ENCODE peak calls at places on chromosomes 13 and 19, in four cellular contexts. R, U, I and Q are unnamed samples.

GRCh38 chr13:27280009-27280646 is 9.5 kb downstream of the RASL11A start:
- DNase-seq in R (no peak), U (no peak), I (no peak), Q (no peak)

GRCh38 chr13:82681535-82681934 is 1200.7 kb downstream of the SLITRK1 start:
- DNase-seq in R (no peak), U (no peak), I (no peak), Q (no peak)

GRCh38 chr19:55112246-55112780 is 5.1 kb downstream of the PPP1R12C start:
- DNase-seq in R (no peak), U (no peak), I (no peak), Q (no peak)

GRCh38 chr19:10158485-10158884 is 36.3 kb downstream of the DNMT1 start:
- DNase-seq in R (no peak), U (no peak), I (no peak), Q (no peak)

GRCh38 chr13:30147380-30147779 is 160.0 kb downstream of the KATNAL1 start:
- DNase-seq in R (no peak), U (no peak), I (no peak), Q (no peak)

GRCh38 chr19:28291874-28292273 is 921.1 kb downstream of the UQCRFS1 start:
- DNase-seq in R (no peak), U (no peak), I (no peak), Q (no peak)

GRCh38 chr19:2867025-2867991 is at the start of gene ZNF556:
- DNase-seq in R (no peak), U (no peak), I (no peak), Q (peak; percentile 83)

GRCh38 chr13:77430377-77430951 is 103.6 kb upstream of the MYCBP2 start:
- DNase-seq in R (no peak), U (no peak), I (peak; percentile 84), Q (no peak)

GRCh38 chr13:32445461-32445860 is 17.5 kb upstream of the N4BP2L1 start:
- DNase-seq in R (no peak), U (no peak), I (no peak), Q (no peak)

GRCh38 chr19:34365463-34366401 is 736 bp downstream of the GPI start:
- DNase-seq in R (peak; percentile 40), U (peak; percentile 32), I (no peak), Q (peak; percentile 64)

GRCh38 chr19:34363094-34363493 is 1.9 kb upstream of the GPI start:
- DNase-seq in R (no peak), U (no peak), I (no peak), Q (peak; percentile 66)

GRCh38 chr19:34364462-34364829 is 550 bp upstream of the GPI start:
- DNase-seq in R (no peak), U (no peak), I (no peak), Q (no peak)

GRCh38 chr19:34363930-34364329 is 1.1 kb upstream of the GPI start:
- DNase-seq in R (no peak), U (no peak), I (no peak), Q (no peak)

DNA sequence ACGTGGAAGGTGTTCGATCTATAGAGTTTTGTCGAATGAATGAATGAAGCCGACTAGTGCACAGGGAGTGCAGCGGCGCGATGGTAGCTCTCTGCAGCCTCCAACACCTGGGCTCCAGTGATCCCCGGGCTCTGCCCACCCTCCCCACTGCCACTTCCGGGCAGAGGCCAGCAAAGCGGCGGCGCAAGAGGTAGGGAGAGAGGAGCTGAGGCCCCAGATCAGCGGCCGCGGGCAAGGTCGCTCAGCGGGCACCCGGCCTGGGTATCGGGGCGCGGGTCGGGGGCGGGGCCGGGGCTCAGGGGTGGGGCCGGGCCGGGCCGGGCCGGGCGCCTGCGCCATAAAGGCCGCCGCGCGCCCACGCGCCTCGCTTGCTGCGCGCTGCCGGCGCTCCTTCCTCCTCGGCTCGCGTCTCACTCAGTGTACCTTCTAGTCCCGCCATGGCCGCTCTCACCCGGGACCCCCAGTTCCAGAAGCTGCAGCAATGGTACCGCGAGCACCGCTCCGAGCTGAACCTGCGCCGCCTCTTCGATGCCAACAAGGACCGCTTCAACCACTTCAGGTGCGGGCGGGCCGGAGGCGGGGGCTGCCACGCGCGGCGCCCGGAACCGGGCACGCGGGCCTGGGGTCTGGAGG is at the start of gene GPI:
- DNase-seq in R (peak; percentile 28), U (peak; percentile 24), I (no peak), Q (peak; percentile 78)
- TF ChIP-seq FOS in R (no peak), U (no peak), I (no peak), Q (no peak)

GRCh38 chr13:46759861-46760260 is 37.1 kb downstream of the ESD start:
- DNase-seq in R (no peak), U (no peak), I (no peak), Q (no peak)
- TF ChIP-seq FOS in R (no peak), U (no peak), I (no peak), Q (no peak)

DNA sequence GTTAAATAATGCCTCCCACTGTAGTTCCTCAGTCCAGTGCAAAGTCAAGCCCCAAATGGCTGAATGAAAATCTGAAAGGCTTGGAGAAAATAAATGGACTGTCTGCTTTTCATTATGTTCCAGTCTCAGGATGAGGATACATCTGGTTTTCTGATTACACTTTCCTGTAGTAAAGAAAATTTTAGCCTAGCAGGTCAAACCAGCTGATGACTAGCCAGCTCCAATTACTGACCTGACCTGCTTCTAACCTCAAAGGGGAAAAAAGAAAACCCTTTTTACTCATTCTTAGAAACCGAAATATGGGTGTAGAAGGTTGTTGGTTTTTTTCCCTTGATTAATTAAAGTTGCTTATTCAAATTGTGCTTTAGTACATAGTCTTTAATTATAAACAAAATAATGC is 418.4 kb downstream of the EFNB2 start:
- DNase-seq in R (peak; percentile 93), U (peak; percentile 77), I (no peak), Q (no peak)
- TF ChIP-seq FOS in R (peak; percentile 51), U (peak; percentile 5), I (no peak), Q (no peak)

GRCh38 chr19:16316506-16316882 is 8.1 kb upstream of the KLF2 start:
- DNase-seq in R (peak; percentile 97), U (no peak), I (no peak), Q (no peak)
- TF ChIP-seq FOS in R (no peak), U (no peak), I (no peak), Q (no peak)

GRCh38 chr13:42539670-42540069 is 34.3 kb upstream of the TNFSF11 start:
- DNase-seq in R (peak; percentile 75), U (no peak), I (no peak), Q (no peak)
- TF ChIP-seq FOS in R (peak; percentile 94), U (no peak), I (no peak), Q (no peak)

DNA sequence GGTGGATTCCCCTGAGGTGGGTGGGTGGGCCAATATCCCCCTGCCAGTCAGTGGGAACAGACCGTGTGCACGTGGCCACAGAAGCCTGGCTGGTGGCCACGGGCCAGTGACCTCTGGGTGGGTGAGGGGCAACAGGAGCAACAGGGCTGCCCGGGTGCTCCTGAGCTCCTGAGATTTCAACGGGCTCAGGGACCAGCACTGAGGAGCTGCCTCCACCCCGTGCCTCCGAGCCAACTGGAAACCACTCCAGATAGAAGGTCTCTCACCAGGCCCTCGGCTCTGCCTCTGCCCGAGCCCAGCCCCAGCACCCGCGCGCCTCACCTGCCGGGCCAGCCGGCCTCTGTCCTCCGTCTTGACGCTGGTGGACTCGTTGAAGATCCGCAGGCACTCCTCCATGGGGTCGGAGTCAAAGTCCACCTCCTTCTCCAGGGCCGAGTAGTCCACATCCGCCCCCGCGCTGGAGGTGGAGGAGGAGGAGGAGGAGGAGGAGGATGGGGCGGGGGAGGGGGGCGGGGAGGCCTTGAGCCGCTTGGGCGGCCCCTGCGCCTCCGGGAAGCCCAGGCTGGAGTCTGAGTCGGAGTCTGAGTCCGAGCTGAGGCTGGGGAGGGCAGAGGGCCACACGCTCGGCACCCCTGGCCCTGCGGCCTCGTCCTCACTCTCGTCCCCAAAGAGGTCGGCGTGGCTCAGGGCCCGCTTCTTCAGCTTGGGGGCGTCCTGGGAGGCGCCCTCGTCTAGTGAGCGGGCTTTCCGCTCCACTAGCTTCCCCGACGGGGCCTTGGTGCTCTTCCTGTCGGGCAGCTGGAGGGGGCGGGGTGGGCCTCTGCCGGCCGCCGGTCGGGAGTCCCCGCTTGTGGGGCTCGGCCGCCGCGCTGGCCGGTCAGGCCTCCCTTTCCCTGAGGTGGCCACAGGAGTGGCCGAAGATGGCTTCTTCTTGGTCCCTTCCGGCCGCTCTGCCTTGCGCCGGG is 14.8 kb upstream of the ATP8B3 start:
- DNase-seq in R (no peak), U (no peak), I (no peak), Q (peak; percentile 80)
- TF ChIP-seq FOS in R (no peak), U (no peak), I (no peak), Q (no peak)

GRCh38 chr13:80337011-80337688 is 3.8 kb downstream of the SPRY2 start:
- DNase-seq in R (no peak), U (no peak), I (no peak), Q (no peak)
- TF ChIP-seq FOS in R (no peak), U (no peak), I (no peak), Q (no peak)

DNA sequence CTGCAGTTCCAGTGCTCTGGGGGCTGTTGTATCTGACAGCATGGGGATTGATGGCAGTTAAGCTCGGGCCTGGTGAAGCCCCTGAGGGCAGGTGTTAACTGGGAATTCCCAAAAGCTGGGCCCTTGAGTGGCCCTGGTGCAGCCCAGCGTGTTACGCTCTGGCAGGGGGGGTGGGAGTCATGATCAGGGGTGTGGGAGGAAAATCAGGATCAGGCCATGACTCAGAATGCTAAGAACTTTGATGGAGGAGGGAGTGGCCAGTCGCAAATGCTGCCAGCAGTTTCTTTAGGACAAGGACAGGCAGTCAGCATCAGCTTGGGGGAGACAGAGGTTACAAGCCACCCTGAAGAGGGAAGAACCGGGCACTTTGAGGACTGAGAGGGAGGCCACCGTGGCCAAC is 19.6 kb downstream of the AP2A1 start:
- DNase-seq in R (no peak), U (peak; percentile 53), I (no peak), Q (peak; percentile 37)
- TF ChIP-seq FOS in R (no peak), U (peak; percentile 19), I (no peak), Q (no peak)

DNA sequence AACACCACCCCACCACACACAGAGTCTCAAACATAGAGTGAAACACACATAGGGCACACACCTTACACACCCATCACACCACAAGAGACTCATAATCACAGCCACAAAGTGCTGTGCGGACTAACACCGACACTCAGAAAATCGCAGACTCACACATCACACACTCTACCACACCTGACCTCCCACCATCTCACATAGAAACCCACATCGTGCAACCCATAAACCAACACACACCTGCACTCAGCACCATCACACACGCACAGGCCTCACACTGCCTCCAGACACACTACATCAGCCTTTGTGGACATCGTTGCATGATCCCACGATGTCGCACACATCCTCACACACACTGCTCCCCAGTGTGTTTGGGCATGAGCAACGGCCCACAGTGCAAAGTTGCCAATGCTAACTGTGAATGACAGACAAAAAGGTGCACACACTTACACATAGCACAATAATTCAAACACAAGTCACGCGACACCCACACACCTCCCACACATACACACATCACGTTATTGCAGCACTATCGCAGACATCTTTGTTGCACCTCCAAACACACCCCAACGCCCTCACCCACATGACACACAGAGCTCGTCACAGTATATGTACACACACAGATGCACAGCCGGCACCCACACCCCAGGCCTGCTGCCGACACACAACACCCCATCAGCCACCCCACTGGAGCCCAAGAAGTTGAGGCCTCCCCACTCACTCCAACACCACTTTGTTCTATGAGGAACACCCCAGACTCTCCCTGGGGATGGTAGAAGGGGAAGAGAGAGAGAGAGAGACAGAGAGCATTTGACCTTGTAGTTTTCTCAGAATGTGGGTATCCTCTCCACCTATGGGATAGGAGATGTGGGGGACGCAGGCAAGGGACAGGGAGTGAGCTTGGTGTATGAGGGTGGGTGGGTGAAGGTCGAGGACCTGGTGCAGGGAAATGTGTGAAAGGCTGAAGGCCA is 1.2 kb upstream of the ATP1A3 start:
- DNase-seq in R (no peak), U (no peak), I (peak; percentile 2), Q (no peak)
- TF ChIP-seq FOS in R (no peak), U (no peak), I (no peak), Q (no peak)